ENCODE peak calls at places on chromosomes 2 and 18, in ten cellular contexts. One of them, this sample, is unnamed.

GRCh38 chr2:100814453-100814852 is 5.5 kb upstream of the NPAS2 start:
- ATAC-seq in effector memory CD8-positive, alpha-beta T cell: no peak
- ATAC-seq in sciatic nerve: no peak
- ATAC-seq in activated naive CD8-positive, alpha-beta T cell treated with anti-CD3 and anti-CD28 coated beads, Interleukin-2, amount 50 U/mL, for 24 hours: no peak
- ATAC-seq in activated B cell treated with CpG ODN at 0.5 μM for 24 hours: no peak
- ATAC-seq in stimulated activated naive B cell treated with anti-CD40 and anti-IgM and Interleukin-4, amounts not matched to agents 10 μg/mL and 1 μg/mL and 100 μg/mL, for 72 hours: no peak
- ATAC-seq in activated CD8-positive, alpha-beta memory T cell treated with anti-CD3 and anti-CD28 coated beads, Interleukin-2, amount 10 ng/mL, durations not matched to agents 7 days and 5 days: no peak
- ATAC-seq in HCT116: no peak
- ATAC-seq in CD8-positive, alpha-beta T cell: no peak
- ATAC-seq in psoas muscle: no peak
- ATAC-seq in this sample: no peak

GRCh38 chr2:22703286-22703925 is 681.6 kb upstream of the KLHL29 start:
- ATAC-seq in effector memory CD8-positive, alpha-beta T cell: no peak
- ATAC-seq in sciatic nerve: no peak
- ATAC-seq in activated naive CD8-positive, alpha-beta T cell treated with anti-CD3 and anti-CD28 coated beads, Interleukin-2, amount 50 U/mL, for 24 hours: peak; percentile 15
- ATAC-seq in activated B cell treated with CpG ODN at 0.5 μM for 24 hours: no peak
- ATAC-seq in stimulated activated naive B cell treated with anti-CD40 and anti-IgM and Interleukin-4, amounts not matched to agents 10 μg/mL and 1 μg/mL and 100 μg/mL, for 72 hours: peak; percentile 27
- ATAC-seq in activated CD8-positive, alpha-beta memory T cell treated with anti-CD3 and anti-CD28 coated beads, Interleukin-2, amount 10 ng/mL, durations not matched to agents 7 days and 5 days: no peak
- ATAC-seq in HCT116: no peak
- ATAC-seq in CD8-positive, alpha-beta T cell: no peak
- ATAC-seq in psoas muscle: no peak
- ATAC-seq in this sample: no peak

GRCh38 chr2:36562245-36562644 is 35.7 kb downstream of the FEZ2 start:
- ATAC-seq in effector memory CD8-positive, alpha-beta T cell: no peak
- ATAC-seq in sciatic nerve: no peak
- ATAC-seq in activated naive CD8-positive, alpha-beta T cell treated with anti-CD3 and anti-CD28 coated beads, Interleukin-2, amount 50 U/mL, for 24 hours: no peak
- ATAC-seq in activated B cell treated with CpG ODN at 0.5 μM for 24 hours: no peak
- ATAC-seq in stimulated activated naive B cell treated with anti-CD40 and anti-IgM and Interleukin-4, amounts not matched to agents 10 μg/mL and 1 μg/mL and 100 μg/mL, for 72 hours: no peak
- ATAC-seq in activated CD8-positive, alpha-beta memory T cell treated with anti-CD3 and anti-CD28 coated beads, Interleukin-2, amount 10 ng/mL, durations not matched to agents 7 days and 5 days: no peak
- ATAC-seq in HCT116: peak; percentile 39
- ATAC-seq in CD8-positive, alpha-beta T cell: no peak
- ATAC-seq in psoas muscle: peak; percentile 47
- ATAC-seq in this sample: no peak

GRCh38 chr18:3150274-3150673 is 69.5 kb downstream of the MYOM1 start:
- ATAC-seq in effector memory CD8-positive, alpha-beta T cell: no peak
- ATAC-seq in sciatic nerve: no peak
- ATAC-seq in activated naive CD8-positive, alpha-beta T cell treated with anti-CD3 and anti-CD28 coated beads, Interleukin-2, amount 50 U/mL, for 24 hours: peak; percentile 73
- ATAC-seq in activated B cell treated with CpG ODN at 0.5 μM for 24 hours: no peak
- ATAC-seq in stimulated activated naive B cell treated with anti-CD40 and anti-IgM and Interleukin-4, amounts not matched to agents 10 μg/mL and 1 μg/mL and 100 μg/mL, for 72 hours: peak; percentile 47
- ATAC-seq in activated CD8-positive, alpha-beta memory T cell treated with anti-CD3 and anti-CD28 coated beads, Interleukin-2, amount 10 ng/mL, durations not matched to agents 7 days and 5 days: no peak
- ATAC-seq in HCT116: no peak
- ATAC-seq in CD8-positive, alpha-beta T cell: no peak
- ATAC-seq in psoas muscle: no peak
- ATAC-seq in this sample: no peak

GRCh38 chr2:10415048-10415447 is 33.1 kb downstream of the ODC1 start:
- ATAC-seq in effector memory CD8-positive, alpha-beta T cell: no peak
- ATAC-seq in sciatic nerve: no peak
- ATAC-seq in activated naive CD8-positive, alpha-beta T cell treated with anti-CD3 and anti-CD28 coated beads, Interleukin-2, amount 50 U/mL, for 24 hours: no peak
- ATAC-seq in activated B cell treated with CpG ODN at 0.5 μM for 24 hours: no peak
- ATAC-seq in stimulated activated naive B cell treated with anti-CD40 and anti-IgM and Interleukin-4, amounts not matched to agents 10 μg/mL and 1 μg/mL and 100 μg/mL, for 72 hours: no peak
- ATAC-seq in activated CD8-positive, alpha-beta memory T cell treated with anti-CD3 and anti-CD28 coated beads, Interleukin-2, amount 10 ng/mL, durations not matched to agents 7 days and 5 days: no peak
- ATAC-seq in HCT116: no peak
- ATAC-seq in CD8-positive, alpha-beta T cell: no peak
- ATAC-seq in psoas muscle: no peak
- ATAC-seq in this sample: no peak

GRCh38 chr2:190662754-190663153 is 13.9 kb downstream of the NAB1 start:
- ATAC-seq in effector memory CD8-positive, alpha-beta T cell: no peak
- ATAC-seq in sciatic nerve: peak; percentile 21
- ATAC-seq in activated naive CD8-positive, alpha-beta T cell treated with anti-CD3 and anti-CD28 coated beads, Interleukin-2, amount 50 U/mL, for 24 hours: no peak
- ATAC-seq in activated B cell treated with CpG ODN at 0.5 μM for 24 hours: no peak
- ATAC-seq in stimulated activated naive B cell treated with anti-CD40 and anti-IgM and Interleukin-4, amounts not matched to agents 10 μg/mL and 1 μg/mL and 100 μg/mL, for 72 hours: no peak
- ATAC-seq in activated CD8-positive, alpha-beta memory T cell treated with anti-CD3 and anti-CD28 coated beads, Interleukin-2, amount 10 ng/mL, durations not matched to agents 7 days and 5 days: no peak
- ATAC-seq in HCT116: no peak
- ATAC-seq in CD8-positive, alpha-beta T cell: no peak
- ATAC-seq in psoas muscle: no peak
- ATAC-seq in this sample: no peak

GRCh38 chr2:223601932-223602676 is at the start of gene SCG2:
- ATAC-seq in effector memory CD8-positive, alpha-beta T cell: no peak
- ATAC-seq in sciatic nerve: peak; percentile 98
- ATAC-seq in activated naive CD8-positive, alpha-beta T cell treated with anti-CD3 and anti-CD28 coated beads, Interleukin-2, amount 50 U/mL, for 24 hours: peak; percentile 40
- ATAC-seq in activated B cell treated with CpG ODN at 0.5 μM for 24 hours: no peak
- ATAC-seq in stimulated activated naive B cell treated with anti-CD40 and anti-IgM and Interleukin-4, amounts not matched to agents 10 μg/mL and 1 μg/mL and 100 μg/mL, for 72 hours: peak; percentile 61
- ATAC-seq in activated CD8-positive, alpha-beta memory T cell treated with anti-CD3 and anti-CD28 coated beads, Interleukin-2, amount 10 ng/mL, durations not matched to agents 7 days and 5 days: peak; percentile 92
- ATAC-seq in HCT116: peak; percentile 100
- ATAC-seq in CD8-positive, alpha-beta T cell: peak; percentile 34
- ATAC-seq in psoas muscle: peak; percentile 69
- ATAC-seq in this sample: peak; percentile 84

GRCh38 chr2:54981409-54981808 is 68.8 kb downstream of the RTN4 start:
- ATAC-seq in effector memory CD8-positive, alpha-beta T cell: no peak
- ATAC-seq in sciatic nerve: no peak
- ATAC-seq in activated naive CD8-positive, alpha-beta T cell treated with anti-CD3 and anti-CD28 coated beads, Interleukin-2, amount 50 U/mL, for 24 hours: no peak
- ATAC-seq in activated B cell treated with CpG ODN at 0.5 μM for 24 hours: no peak
- ATAC-seq in stimulated activated naive B cell treated with anti-CD40 and anti-IgM and Interleukin-4, amounts not matched to agents 10 μg/mL and 1 μg/mL and 100 μg/mL, for 72 hours: no peak
- ATAC-seq in activated CD8-positive, alpha-beta memory T cell treated with anti-CD3 and anti-CD28 coated beads, Interleukin-2, amount 10 ng/mL, durations not matched to agents 7 days and 5 days: no peak
- ATAC-seq in HCT116: no peak
- ATAC-seq in CD8-positive, alpha-beta T cell: no peak
- ATAC-seq in psoas muscle: peak; percentile 57
- ATAC-seq in this sample: no peak

GRCh38 chr2:98034745-98035144 is 39.0 kb upstream of the TMEM131 start:
- ATAC-seq in effector memory CD8-positive, alpha-beta T cell: no peak
- ATAC-seq in sciatic nerve: no peak
- ATAC-seq in activated naive CD8-positive, alpha-beta T cell treated with anti-CD3 and anti-CD28 coated beads, Interleukin-2, amount 50 U/mL, for 24 hours: no peak
- ATAC-seq in activated B cell treated with CpG ODN at 0.5 μM for 24 hours: no peak
- ATAC-seq in stimulated activated naive B cell treated with anti-CD40 and anti-IgM and Interleukin-4, amounts not matched to agents 10 μg/mL and 1 μg/mL and 100 μg/mL, for 72 hours: no peak
- ATAC-seq in activated CD8-positive, alpha-beta memory T cell treated with anti-CD3 and anti-CD28 coated beads, Interleukin-2, amount 10 ng/mL, durations not matched to agents 7 days and 5 days: no peak
- ATAC-seq in HCT116: no peak
- ATAC-seq in CD8-positive, alpha-beta T cell: no peak
- ATAC-seq in psoas muscle: no peak
- ATAC-seq in this sample: no peak

GRCh38 chr18:80159713-80160636 is 50.9 kb downstream of the ADNP2 start:
- ATAC-seq in effector memory CD8-positive, alpha-beta T cell: peak; percentile 93
- ATAC-seq in sciatic nerve: peak; percentile 50
- ATAC-seq in activated naive CD8-positive, alpha-beta T cell treated with anti-CD3 and anti-CD28 coated beads, Interleukin-2, amount 50 U/mL, for 24 hours: peak; percentile 89
- ATAC-seq in activated B cell treated with CpG ODN at 0.5 μM for 24 hours: peak; percentile 58
- ATAC-seq in stimulated activated naive B cell treated with anti-CD40 and anti-IgM and Interleukin-4, amounts not matched to agents 10 μg/mL and 1 μg/mL and 100 μg/mL, for 72 hours: peak; percentile 67
- ATAC-seq in activated CD8-positive, alpha-beta memory T cell treated with anti-CD3 and anti-CD28 coated beads, Interleukin-2, amount 10 ng/mL, durations not matched to agents 7 days and 5 days: peak; percentile 91
- ATAC-seq in HCT116: no peak
- ATAC-seq in CD8-positive, alpha-beta T cell: peak; percentile 76
- ATAC-seq in psoas muscle: peak; percentile 49
- ATAC-seq in this sample: peak; percentile 44

GRCh38 chr2:220533485-220533884 is 906.1 kb downstream of the SLC4A3 start:
- ATAC-seq in effector memory CD8-positive, alpha-beta T cell: no peak
- ATAC-seq in sciatic nerve: no peak
- ATAC-seq in activated naive CD8-positive, alpha-beta T cell treated with anti-CD3 and anti-CD28 coated beads, Interleukin-2, amount 50 U/mL, for 24 hours: no peak
- ATAC-seq in activated B cell treated with CpG ODN at 0.5 μM for 24 hours: no peak
- ATAC-seq in stimulated activated naive B cell treated with anti-CD40 and anti-IgM and Interleukin-4, amounts not matched to agents 10 μg/mL and 1 μg/mL and 100 μg/mL, for 72 hours: peak; percentile 38
- ATAC-seq in activated CD8-positive, alpha-beta memory T cell treated with anti-CD3 and anti-CD28 coated beads, Interleukin-2, amount 10 ng/mL, durations not matched to agents 7 days and 5 days: no peak
- ATAC-seq in HCT116: peak; percentile 100
- ATAC-seq in CD8-positive, alpha-beta T cell: no peak
- ATAC-seq in psoas muscle: no peak
- ATAC-seq in this sample: no peak

GRCh38 chr2:178990533-178991241 is 59.2 kb downstream of the CCDC141 start:
- ATAC-seq in effector memory CD8-positive, alpha-beta T cell: no peak
- ATAC-seq in sciatic nerve: no peak
- ATAC-seq in activated naive CD8-positive, alpha-beta T cell treated with anti-CD3 and anti-CD28 coated beads, Interleukin-2, amount 50 U/mL, for 24 hours: peak; percentile 84
- ATAC-seq in activated B cell treated with CpG ODN at 0.5 μM for 24 hours: peak; percentile 54
- ATAC-seq in stimulated activated naive B cell treated with anti-CD40 and anti-IgM and Interleukin-4, amounts not matched to agents 10 μg/mL and 1 μg/mL and 100 μg/mL, for 72 hours: peak; percentile 88
- ATAC-seq in activated CD8-positive, alpha-beta memory T cell treated with anti-CD3 and anti-CD28 coated beads, Interleukin-2, amount 10 ng/mL, durations not matched to agents 7 days and 5 days: peak; percentile 12
- ATAC-seq in HCT116: no peak
- ATAC-seq in CD8-positive, alpha-beta T cell: no peak
- ATAC-seq in psoas muscle: no peak
- ATAC-seq in this sample: no peak

GRCh38 chr2:96798733-96799622 is 17.1 kb upstream of the CNNM3 start:
- ATAC-seq in effector memory CD8-positive, alpha-beta T cell: no peak
- ATAC-seq in sciatic nerve: no peak
- ATAC-seq in activated naive CD8-positive, alpha-beta T cell treated with anti-CD3 and anti-CD28 coated beads, Interleukin-2, amount 50 U/mL, for 24 hours: no peak
- ATAC-seq in activated B cell treated with CpG ODN at 0.5 μM for 24 hours: no peak
- ATAC-seq in stimulated activated naive B cell treated with anti-CD40 and anti-IgM and Interleukin-4, amounts not matched to agents 10 μg/mL and 1 μg/mL and 100 μg/mL, for 72 hours: no peak
- ATAC-seq in activated CD8-positive, alpha-beta memory T cell treated with anti-CD3 and anti-CD28 coated beads, Interleukin-2, amount 10 ng/mL, durations not matched to agents 7 days and 5 days: no peak
- ATAC-seq in HCT116: no peak
- ATAC-seq in CD8-positive, alpha-beta T cell: no peak
- ATAC-seq in psoas muscle: no peak
- ATAC-seq in this sample: no peak

GRCh38 chr2:150255528-150255927 is 231.9 kb downstream of the RND3 start:
- ATAC-seq in effector memory CD8-positive, alpha-beta T cell: no peak
- ATAC-seq in sciatic nerve: no peak
- ATAC-seq in activated naive CD8-positive, alpha-beta T cell treated with anti-CD3 and anti-CD28 coated beads, Interleukin-2, amount 50 U/mL, for 24 hours: no peak
- ATAC-seq in activated B cell treated with CpG ODN at 0.5 μM for 24 hours: no peak
- ATAC-seq in stimulated activated naive B cell treated with anti-CD40 and anti-IgM and Interleukin-4, amounts not matched to agents 10 μg/mL and 1 μg/mL and 100 μg/mL, for 72 hours: no peak
- ATAC-seq in activated CD8-positive, alpha-beta memory T cell treated with anti-CD3 and anti-CD28 coated beads, Interleukin-2, amount 10 ng/mL, durations not matched to agents 7 days and 5 days: no peak
- ATAC-seq in HCT116: no peak
- ATAC-seq in CD8-positive, alpha-beta T cell: no peak
- ATAC-seq in psoas muscle: no peak
- ATAC-seq in this sample: no peak

GRCh38 chr2:127859712-127860085 is 1.7 kb upstream of the POLR2D start:
- ATAC-seq in effector memory CD8-positive, alpha-beta T cell: peak; percentile 35
- ATAC-seq in sciatic nerve: no peak
- ATAC-seq in activated naive CD8-positive, alpha-beta T cell treated with anti-CD3 and anti-CD28 coated beads, Interleukin-2, amount 50 U/mL, for 24 hours: no peak
- ATAC-seq in activated B cell treated with CpG ODN at 0.5 μM for 24 hours: peak; percentile 38
- ATAC-seq in stimulated activated naive B cell treated with anti-CD40 and anti-IgM and Interleukin-4, amounts not matched to agents 10 μg/mL and 1 μg/mL and 100 μg/mL, for 72 hours: peak; percentile 17
- ATAC-seq in activated CD8-positive, alpha-beta memory T cell treated with anti-CD3 and anti-CD28 coated beads, Interleukin-2, amount 10 ng/mL, durations not matched to agents 7 days and 5 days: no peak
- ATAC-seq in HCT116: peak; percentile 59
- ATAC-seq in CD8-positive, alpha-beta T cell: peak; percentile 58
- ATAC-seq in psoas muscle: no peak
- ATAC-seq in this sample: no peak

GRCh38 chr2:216132585-216132984 is 23.4 kb downstream of the XRCC5 start:
- ATAC-seq in effector memory CD8-positive, alpha-beta T cell: no peak
- ATAC-seq in sciatic nerve: no peak
- ATAC-seq in activated naive CD8-positive, alpha-beta T cell treated with anti-CD3 and anti-CD28 coated beads, Interleukin-2, amount 50 U/mL, for 24 hours: peak; percentile 68
- ATAC-seq in activated B cell treated with CpG ODN at 0.5 μM for 24 hours: no peak
- ATAC-seq in stimulated activated naive B cell treated with anti-CD40 and anti-IgM and Interleukin-4, amounts not matched to agents 10 μg/mL and 1 μg/mL and 100 μg/mL, for 72 hours: no peak
- ATAC-seq in activated CD8-positive, alpha-beta memory T cell treated with anti-CD3 and anti-CD28 coated beads, Interleukin-2, amount 10 ng/mL, durations not matched to agents 7 days and 5 days: no peak
- ATAC-seq in HCT116: no peak
- ATAC-seq in CD8-positive, alpha-beta T cell: no peak
- ATAC-seq in psoas muscle: no peak
- ATAC-seq in this sample: no peak

GRCh38 chr2:6946722-6947121 is 29.5 kb downstream of the RNF144A start:
- ATAC-seq in effector memory CD8-positive, alpha-beta T cell: no peak
- ATAC-seq in sciatic nerve: no peak
- ATAC-seq in activated naive CD8-positive, alpha-beta T cell treated with anti-CD3 and anti-CD28 coated beads, Interleukin-2, amount 50 U/mL, for 24 hours: peak; percentile 79
- ATAC-seq in activated B cell treated with CpG ODN at 0.5 μM for 24 hours: no peak
- ATAC-seq in stimulated activated naive B cell treated with anti-CD40 and anti-IgM and Interleukin-4, amounts not matched to agents 10 μg/mL and 1 μg/mL and 100 μg/mL, for 72 hours: no peak
- ATAC-seq in activated CD8-positive, alpha-beta memory T cell treated with anti-CD3 and anti-CD28 coated beads, Interleukin-2, amount 10 ng/mL, durations not matched to agents 7 days and 5 days: no peak
- ATAC-seq in HCT116: no peak
- ATAC-seq in CD8-positive, alpha-beta T cell: no peak
- ATAC-seq in psoas muscle: no peak
- ATAC-seq in this sample: no peak

GRCh38 chr2:98378901-98379300 is 32.6 kb downstream of the CNGA3 start:
- ATAC-seq in effector memory CD8-positive, alpha-beta T cell: no peak
- ATAC-seq in sciatic nerve: peak; percentile 62
- ATAC-seq in activated naive CD8-positive, alpha-beta T cell treated with anti-CD3 and anti-CD28 coated beads, Interleukin-2, amount 50 U/mL, for 24 hours: no peak
- ATAC-seq in activated B cell treated with CpG ODN at 0.5 μM for 24 hours: no peak
- ATAC-seq in stimulated activated naive B cell treated with anti-CD40 and anti-IgM and Interleukin-4, amounts not matched to agents 10 μg/mL and 1 μg/mL and 100 μg/mL, for 72 hours: no peak
- ATAC-seq in activated CD8-positive, alpha-beta memory T cell treated with anti-CD3 and anti-CD28 coated beads, Interleukin-2, amount 10 ng/mL, durations not matched to agents 7 days and 5 days: no peak
- ATAC-seq in HCT116: no peak
- ATAC-seq in CD8-positive, alpha-beta T cell: no peak
- ATAC-seq in psoas muscle: peak; percentile 80
- ATAC-seq in this sample: peak; percentile 67

GRCh38 chr2:164000171-164000570 is 264.4 kb upstream of the FIGN start:
- ATAC-seq in effector memory CD8-positive, alpha-beta T cell: no peak
- ATAC-seq in sciatic nerve: no peak
- ATAC-seq in activated naive CD8-positive, alpha-beta T cell treated with anti-CD3 and anti-CD28 coated beads, Interleukin-2, amount 50 U/mL, for 24 hours: no peak
- ATAC-seq in activated B cell treated with CpG ODN at 0.5 μM for 24 hours: no peak
- ATAC-seq in stimulated activated naive B cell treated with anti-CD40 and anti-IgM and Interleukin-4, amounts not matched to agents 10 μg/mL and 1 μg/mL and 100 μg/mL, for 72 hours: no peak
- ATAC-seq in activated CD8-positive, alpha-beta memory T cell treated with anti-CD3 and anti-CD28 coated beads, Interleukin-2, amount 10 ng/mL, durations not matched to agents 7 days and 5 days: no peak
- ATAC-seq in HCT116: no peak
- ATAC-seq in CD8-positive, alpha-beta T cell: no peak
- ATAC-seq in psoas muscle: peak; percentile 41
- ATAC-seq in this sample: no peak

GRCh38 chr18:41069166-41069565 is 885.9 kb upstream of the PIK3C3 start:
- ATAC-seq in effector memory CD8-positive, alpha-beta T cell: no peak
- ATAC-seq in sciatic nerve: no peak
- ATAC-seq in activated naive CD8-positive, alpha-beta T cell treated with anti-CD3 and anti-CD28 coated beads, Interleukin-2, amount 50 U/mL, for 24 hours: no peak
- ATAC-seq in activated B cell treated with CpG ODN at 0.5 μM for 24 hours: no peak
- ATAC-seq in stimulated activated naive B cell treated with anti-CD40 and anti-IgM and Interleukin-4, amounts not matched to agents 10 μg/mL and 1 μg/mL and 100 μg/mL, for 72 hours: no peak
- ATAC-seq in activated CD8-positive, alpha-beta memory T cell treated with anti-CD3 and anti-CD28 coated beads, Interleukin-2, amount 10 ng/mL, durations not matched to agents 7 days and 5 days: no peak
- ATAC-seq in HCT116: no peak
- ATAC-seq in CD8-positive, alpha-beta T cell: no peak
- ATAC-seq in psoas muscle: no peak
- ATAC-seq in this sample: no peak

GRCh38 chr2:128347701-128348504 is 29.2 kb upstream of the HS6ST1 start:
- ATAC-seq in effector memory CD8-positive, alpha-beta T cell: no peak
- ATAC-seq in sciatic nerve: peak; percentile 88
- ATAC-seq in activated naive CD8-positive, alpha-beta T cell treated with anti-CD3 and anti-CD28 coated beads, Interleukin-2, amount 50 U/mL, for 24 hours: no peak
- ATAC-seq in activated B cell treated with CpG ODN at 0.5 μM for 24 hours: no peak
- ATAC-seq in stimulated activated naive B cell treated with anti-CD40 and anti-IgM and Interleukin-4, amounts not matched to agents 10 μg/mL and 1 μg/mL and 100 μg/mL, for 72 hours: no peak
- ATAC-seq in activated CD8-positive, alpha-beta memory T cell treated with anti-CD3 and anti-CD28 coated beads, Interleukin-2, amount 10 ng/mL, durations not matched to agents 7 days and 5 days: no peak
- ATAC-seq in HCT116: no peak
- ATAC-seq in CD8-positive, alpha-beta T cell: no peak
- ATAC-seq in psoas muscle: peak; percentile 67
- ATAC-seq in this sample: peak; percentile 95

GRCh38 chr18:58335821-58336220 is 291.8 kb downstream of the NEDD4L start:
- ATAC-seq in effector memory CD8-positive, alpha-beta T cell: no peak
- ATAC-seq in sciatic nerve: no peak
- ATAC-seq in activated naive CD8-positive, alpha-beta T cell treated with anti-CD3 and anti-CD28 coated beads, Interleukin-2, amount 50 U/mL, for 24 hours: no peak
- ATAC-seq in activated B cell treated with CpG ODN at 0.5 μM for 24 hours: no peak
- ATAC-seq in stimulated activated naive B cell treated with anti-CD40 and anti-IgM and Interleukin-4, amounts not matched to agents 10 μg/mL and 1 μg/mL and 100 μg/mL, for 72 hours: no peak
- ATAC-seq in activated CD8-positive, alpha-beta memory T cell treated with anti-CD3 and anti-CD28 coated beads, Interleukin-2, amount 10 ng/mL, durations not matched to agents 7 days and 5 days: no peak
- ATAC-seq in HCT116: no peak
- ATAC-seq in CD8-positive, alpha-beta T cell: no peak
- ATAC-seq in psoas muscle: no peak
- ATAC-seq in this sample: no peak

This sample was measured in gastroesophageal sphincter.